ENCODE peak calls at places on chromosome 10, in four cellular contexts. W is T-cell; L is fibroblast of lung; X is stimulated activated CD4-positive, alpha-beta T cell treated with anti-CD3 and anti-CD28 coated beads, Interleukin-2, amount 100 ng/mL, for 48 hours. K is an unnamed sample.

GRCh38 chr10:47038881-47039557 is 127.8 kb downstream of the PTPN20 start:
- DNase-seq in W (no peak), L (no peak), X (no peak), K (no peak)

GRCh38 chr10:87818505-87819273 is 663 bp upstream of the ATAD1 start:
- DNase-seq in W (peak; percentile 62), L (peak; percentile 8), X (peak; percentile 55), K (no peak)

GRCh38 chr10:80252296-80252887 is 37.1 kb downstream of the MAT1A start:
- DNase-seq in W (no peak), L (no peak), X (no peak), K (no peak)

GRCh38 chr10:50033481-50033880 is 34.3 kb upstream of the WASHC2A start:
- DNase-seq in W (no peak), L (peak; percentile 29), X (no peak), K (peak; percentile 75)

GRCh38 chr10:23368816-23369640 is 24.4 kb upstream of the C10orf67 start:
- DNase-seq in W (no peak), L (no peak), X (no peak), K (no peak)

GRCh38 chr10:132019366-132019765 is 37.6 kb upstream of the BNIP3 start:
- DNase-seq in W (no peak), L (no peak), X (no peak), K (no peak)

GRCh38 chr10:131675104-131675503 is 225.7 kb upstream of the PPP2R2D start:
- DNase-seq in W (no peak), L (no peak), X (no peak), K (no peak)

GRCh38 chr10:86594535-86594934 is 59.8 kb upstream of the OPN4 start:
- DNase-seq in W (no peak), L (peak; percentile 49), X (no peak), K (peak; percentile 67)

GRCh38 chr10:133325392-133325760 is 11.3 kb downstream of the CALY start:
- DNase-seq in W (peak; percentile 39), L (no peak), X (no peak), K (no peak)

GRCh38 chr10:122494173-122494820 is 32.9 kb downstream of the HTRA1 start:
- DNase-seq in W (no peak), L (no peak), X (no peak), K (no peak)

GRCh38 chr10:89224697-89225443 is 17.8 kb upstream of the CH25H start:
- DNase-seq in W (no peak), L (no peak), X (no peak), K (peak; percentile 45)

GRCh38 chr10:32981760-32982159 is 23.7 kb upstream of the ITGB1 start:
- DNase-seq in W (no peak), L (peak; percentile 73), X (no peak), K (peak; percentile 92)

GRCh38 chr10:110664483-110665420 is 20.6 kb downstream of the RBM20 start:
- DNase-seq in W (no peak), L (peak; percentile 88), X (no peak), K (peak; percentile 90)

GRCh38 chr10:133394064-133394663 is at the start of gene MTG1:
- DNase-seq in W (no peak), L (peak; percentile 92), X (peak; percentile 97), K (peak; percentile 94)

GRCh38 chr10:102604379-102604960 is 39.8 kb upstream of the TRIM8 start:
- DNase-seq in W (no peak), L (peak; percentile 72), X (no peak), K (peak; percentile 88)

GRCh38 chr10:86139066-86139657 is 227.4 kb downstream of the GRID1 start:
- DNase-seq in W (no peak), L (no peak), X (peak; percentile 34), K (no peak)

GRCh38 chr10:104299031-104299904 is 30.3 kb downstream of the GSTO2 start:
- DNase-seq in W (no peak), L (peak; percentile 90), X (no peak), K (peak; percentile 94)

GRCh38 chr10:5532231-5532605 is 7.5 kb downstream of the CALML3 start:
- DNase-seq in W (no peak), L (no peak), X (no peak), K (no peak)

GRCh38 chr10:14555806-14556205 is 218.9 kb downstream of the FAM107B start:
- DNase-seq in W (no peak), L (no peak), X (no peak), K (no peak)

GRCh38 chr10:91420868-91421267 is 10.7 kb downstream of the HECTD2 start:
- DNase-seq in W (no peak), L (peak; percentile 42), X (no peak), K (peak; percentile 57)

GRCh38 chr10:121558246-121558645 is 40.0 kb downstream of the FGFR2 start:
- DNase-seq in W (no peak), L (no peak), X (no peak), K (no peak)

GRCh38 chr10:59962755-59963154 is 56.4 kb upstream of the CCDC6 start:
- DNase-seq in W (no peak), L (no peak), X (no peak), K (no peak)

GRCh38 chr10:12013926-12014325 is 28.7 kb downstream of the UPF2 start:
- DNase-seq in W (no peak), L (no peak), X (no peak), K (peak; percentile 6)

GRCh38 chr10:20955355-20955893 is 58.3 kb upstream of the NEBL start:
- DNase-seq in W (no peak), L (no peak), X (no peak), K (no peak)